ENCODE peak calls at places on chromosomes 13 and 19, in ten cellular contexts. J is breast epithelium, E is IMR-90, Y is A549, V is testis, W is body of pancreas, T is Peyer's patch, Q is HCT116, L is esophagus squamous epithelium, S is suprapubic skin. G is an unnamed sample.

GRCh38 chr13:40189885-40190655 is 476.4 kb downstream of the FOXO1 start:
- DNase-seq in L (no peak), Q (no peak), V (peak), W (no peak), T (no peak), S (no peak), E (no peak), J (no peak), Y (no peak), G (no peak)

GRCh38 chr13:22114630-22115311 is 443.9 kb downstream of the FGF9 start:
- DNase-seq in J (no peak), L (no peak), Q (no peak), W (no peak), E (peak), Y (no peak), V (no peak), S (no peak), T (no peak), G (no peak)

GRCh38 chr19:30069535-30070197 is 127.6 kb downstream of the URI1 start:
- DNase-seq in Y (no peak), V (no peak), E (no peak), W (peak), J (peak), L (no peak), T (peak), S (peak), Q (no peak), G (no peak)

GRCh38 chr13:81916471-81916870 is 1575.5 kb upstream of the SPRY2 start:
- DNase-seq in V (no peak), E (no peak), T (no peak), Y (no peak), L (no peak), J (no peak), Q (no peak), S (no peak), W (no peak), G (no peak)

GRCh38 chr19:12965017-12965811 is 4.2 kb upstream of the DAND5 start:
- DNase-seq in Y (peak), E (peak), T (peak), Q (peak), S (peak), L (no peak), V (peak), J (peak), W (peak), G (peak)

GRCh38 chr13:43785681-43786471 is 896 bp downstream of the ENOX1 start:
- DNase-seq in V (peak), W (peak), Q (no peak), L (no peak), Y (peak), T (peak), E (peak), J (peak), S (peak), G (peak)

GRCh38 chr13:79398915-79399314 is 7.1 kb downstream of the RBM26 start:
- DNase-seq in W (no peak), V (no peak), J (no peak), L (no peak), T (no peak), Y (no peak), E (peak), S (no peak), Q (no peak), G (no peak)

GRCh38 chr19:49837425-49837824 is 13.5 kb upstream of the PTOV1 start:
- DNase-seq in W (no peak), J (no peak), Y (no peak), S (no peak), T (no peak), Q (no peak), E (no peak), L (no peak), V (no peak), G (no peak)

GRCh38 chr13:48410199-48410598 is 2.7 kb downstream of the LPAR6 start:
- DNase-seq in E (no peak), L (no peak), T (no peak), Q (no peak), J (no peak), W (no peak), Y (no peak), S (no peak), V (no peak), G (no peak)
- TF ChIP-seq POLR2A in E (no peak), L (no peak), T (no peak), Q (no peak), J (no peak), W (no peak), Y (no peak), S (no peak), V (no peak), G (peak)

GRCh38 chr19:45074744-45075143 is 1.5 kb downstream of the ZNF296 start:
- DNase-seq in L (no peak), W (no peak), V (no peak), J (no peak), E (no peak), Q (no peak), Y (no peak), S (no peak), T (no peak), G (no peak)

GRCh38 chr19:45070861-45071544 is 5.3 kb downstream of the ZNF296 start:
- DNase-seq in L (no peak), J (peak), V (no peak), W (no peak), E (no peak), T (no peak), S (no peak), Q (no peak), Y (no peak), G (no peak)

GRCh38 chr19:45071545-45071938 is 4.7 kb downstream of the ZNF296 start:
- DNase-seq in J (peak), S (no peak), E (no peak), V (no peak), Y (no peak), L (no peak), T (no peak), Q (no peak), W (no peak), G (no peak)

GRCh38 chr19:45070214-45070613 is 6.1 kb downstream of the ZNF296 start:
- DNase-seq in E (no peak), Q (no peak), W (no peak), V (no peak), J (no peak), Y (no peak), S (no peak), L (no peak), T (no peak), G (no peak)

DNA sequence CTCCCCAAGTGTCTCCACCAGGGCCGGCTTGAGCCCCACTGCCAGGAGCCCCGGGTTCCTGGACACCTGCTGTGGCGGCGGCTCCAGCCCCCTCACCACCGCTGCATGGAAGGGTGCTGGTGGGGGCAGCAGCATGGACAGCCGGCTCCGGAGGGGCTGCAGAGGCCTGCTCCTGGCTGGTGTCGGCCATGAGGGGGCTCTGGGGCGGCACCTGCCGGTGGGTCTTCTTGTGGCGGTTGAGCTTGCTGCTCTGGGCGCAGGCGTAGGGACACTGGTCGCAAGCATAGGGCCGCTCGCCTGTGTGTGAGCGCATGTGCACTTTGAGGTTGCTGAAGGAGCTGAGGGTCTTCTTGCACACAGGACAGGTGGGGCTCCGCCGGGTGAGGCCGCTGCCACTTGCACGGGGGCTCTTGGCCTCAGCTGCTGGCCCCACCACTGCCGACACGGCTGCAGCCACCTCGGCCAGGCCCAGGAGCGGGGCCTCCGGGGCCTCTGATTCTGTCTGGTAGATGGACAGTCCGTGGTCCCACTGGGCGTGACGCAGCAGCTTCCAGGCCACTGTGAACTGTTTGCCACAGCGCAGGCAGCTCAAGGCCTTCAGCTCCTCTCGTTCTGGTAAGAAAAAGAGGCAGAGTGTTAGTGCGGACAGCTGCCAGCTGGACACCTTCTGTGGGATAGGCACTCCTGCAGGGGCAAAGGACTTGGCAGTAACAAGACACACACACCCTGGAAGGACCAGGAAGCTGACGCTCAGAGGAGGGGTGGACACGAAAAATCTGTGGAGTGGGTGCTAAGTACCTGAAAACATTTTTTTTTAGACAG is 4.1 kb downstream of the ZNF296 start:
- DNase-seq in Y (no peak), E (no peak), V (no peak), W (no peak), J (peak), Q (no peak), T (no peak), L (no peak), S (no peak), G (no peak)
- H3K4me3 ChIP-seq in Y (no peak), E (no peak), V (no peak), W (no peak), J (no peak), Q (no peak), T (no peak), L (no peak), S (no peak), G (no peak)

DNA sequence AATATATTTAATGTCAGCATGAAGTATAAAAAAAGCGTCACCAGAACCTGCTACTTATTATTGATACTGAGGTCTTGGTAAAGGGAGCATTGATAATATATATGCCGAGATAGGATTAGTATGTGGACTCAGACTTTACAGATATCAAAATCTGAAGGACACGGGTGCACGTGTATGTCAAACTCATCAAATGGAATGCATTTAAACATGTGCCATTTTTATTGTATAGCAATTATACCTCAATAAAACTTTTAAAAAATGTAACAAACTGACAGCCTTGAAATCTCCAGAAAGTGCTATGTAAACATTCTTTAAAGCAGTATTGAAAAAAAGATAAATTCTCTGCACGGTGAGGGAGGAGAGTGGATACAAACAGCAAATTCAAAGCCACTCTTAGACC is 157.9 kb downstream of the RNF17 start:
- DNase-seq in E (no peak), J (no peak), T (no peak), L (no peak), W (no peak), Q (no peak), S (no peak), Y (no peak), V (no peak), G (no peak)
- H3K27ac ChIP-seq in E (no peak), J (no peak), T (peak), L (no peak), W (no peak), Q (peak), S (no peak), Y (peak), V (no peak), G (no peak)

GRCh38 chr19:21463449-21464105 is 41.8 kb upstream of the ZNF429 start:
- DNase-seq in W (peak), S (no peak), Y (no peak), V (peak), E (no peak), Q (no peak), L (no peak), J (no peak), T (no peak), G (no peak)
- TF ChIP-seq POLR2A in W (peak), S (no peak), Y (no peak), V (no peak), E (no peak), Q (no peak), L (no peak), J (no peak), T (no peak), G (no peak)

GRCh38 chr19:46946090-46946489 is 73.5 kb upstream of the NPAS1 start:
- DNase-seq in Y (no peak), Q (no peak), L (no peak), E (no peak), S (no peak), J (no peak), W (no peak), T (peak), V (no peak), G (no peak)

GRCh38 chr19:46946611-46947238 is 72.9 kb upstream of the NPAS1 start:
- DNase-seq in W (no peak), Q (no peak), J (no peak), V (no peak), Y (no peak), S (no peak), T (no peak), L (no peak), E (no peak), G (peak)

GRCh38 chr19:46944918-46945628 is 74.6 kb upstream of the NPAS1 start:
- DNase-seq in Q (no peak), W (peak), E (peak), V (peak), L (no peak), J (no peak), T (no peak), Y (no peak), S (peak), G (peak)

GRCh38 chr19:46944123-46944718 is 75.4 kb upstream of the NPAS1 start:
- DNase-seq in W (no peak), S (no peak), T (no peak), J (no peak), L (no peak), Q (no peak), Y (no peak), V (no peak), E (no peak), G (no peak)

GRCh38 chr19:46945668-46946067 is 74.0 kb upstream of the NPAS1 start:
- DNase-seq in V (no peak), Y (no peak), S (no peak), E (no peak), L (no peak), J (no peak), W (no peak), T (no peak), Q (no peak), G (no peak)
- H3K4me3 ChIP-seq in V (no peak), Y (no peak), S (no peak), E (no peak), L (no peak), J (no peak), W (no peak), T (no peak), Q (no peak), G (peak)

GRCh38 chr19:39262496-39262895 is 5.7 kb upstream of the IFNL2 start:
- DNase-seq in J (no peak), Y (no peak), Q (no peak), V (no peak), L (no peak), W (no peak), S (peak), E (no peak), T (no peak), G (no peak)
- H3K27ac ChIP-seq in J (no peak), Y (no peak), Q (no peak), V (no peak), L (no peak), W (no peak), S (no peak), E (no peak), T (no peak), G (no peak)